ENCODE peak calls at places on chromosomes 2 and 18, in five cellular contexts. One of them, this sample, is unnamed.

GRCh38 chr2:95551055-95551568 is 40.7 kb upstream of the TRIM43 start:
- DNase-seq in HepG2: no peak
- DNase-seq in NCI-H774: no peak
- DNase-seq in mesothelial cell of epicardium: no peak
- DNase-seq in HTR-8/SVneo: no peak
- DNase-seq in this sample: no peak

GRCh38 chr2:20476950-20477349 is 30.1 kb downstream of the RHOB start:
- DNase-seq in HepG2: no peak
- DNase-seq in NCI-H774: no peak
- DNase-seq in mesothelial cell of epicardium: no peak
- DNase-seq in HTR-8/SVneo: no peak
- DNase-seq in this sample: no peak

GRCh38 chr2:201937343-201937742 is 96.3 kb upstream of the FZD7 start:
- DNase-seq in HepG2: no peak
- DNase-seq in NCI-H774: no peak
- DNase-seq in mesothelial cell of epicardium: no peak
- DNase-seq in HTR-8/SVneo: no peak
- DNase-seq in this sample: no peak

GRCh38 chr2:71465356-71465755 is 12.0 kb downstream of the DYSF start:
- DNase-seq in HepG2: no peak
- DNase-seq in NCI-H774: no peak
- DNase-seq in mesothelial cell of epicardium: no peak
- DNase-seq in HTR-8/SVneo: no peak
- DNase-seq in this sample: no peak

GRCh38 chr2:206614825-206615224 is 27.5 kb upstream of the FAM237A start:
- DNase-seq in HepG2: no peak
- DNase-seq in NCI-H774: no peak
- DNase-seq in mesothelial cell of epicardium: no peak
- DNase-seq in HTR-8/SVneo: peak
- DNase-seq in this sample: peak

GRCh38 chr2:73292316-73292905 is 937 bp downstream of the EGR4 start:
- DNase-seq in HepG2: no peak
- DNase-seq in NCI-H774: no peak
- DNase-seq in mesothelial cell of epicardium: no peak
- DNase-seq in HTR-8/SVneo: no peak
- DNase-seq in this sample: no peak

GRCh38 chr18:10843533-10843932 is 305.8 kb downstream of the PIEZO2 start:
- DNase-seq in HepG2: no peak
- DNase-seq in NCI-H774: no peak
- DNase-seq in mesothelial cell of epicardium: no peak
- DNase-seq in HTR-8/SVneo: no peak
- DNase-seq in this sample: no peak

GRCh38 chr2:241858206-241859016 is at the start of gene PDCD1:
- DNase-seq in HepG2: peak
- DNase-seq in NCI-H774: no peak
- DNase-seq in mesothelial cell of epicardium: no peak
- DNase-seq in HTR-8/SVneo: no peak
- DNase-seq in this sample: no peak

GRCh38 chr2:79355569-79355968 is 157.3 kb upstream of the CTNNA2 start:
- DNase-seq in HepG2: no peak
- DNase-seq in NCI-H774: no peak
- DNase-seq in mesothelial cell of epicardium: no peak
- DNase-seq in HTR-8/SVneo: no peak
- DNase-seq in this sample: no peak